ENCODE peak calls at places on chromosomes 12 and 14, in five cellular contexts. H is A549; K is CD8-positive, alpha-beta T cell; V is uterus; G is HCT116. R is an unnamed sample.
A peak's percentile ranks its signal among the peaks of the same experiment; 100 is the strongest.

GRCh38 chr14:105913861-105914260 is 387.5 kb downstream of the TMEM121 start:
- DNase-seq in G (no peak), V (no peak), H (no peak), K (no peak), R (no peak)

GRCh38 chr14:101181717-101182313 is 278.3 kb upstream of the RTL1 start:
- DNase-seq in K (no peak), H (no peak), V (no peak), G (no peak), R (no peak)

GRCh38 chr12:5768171-5768879 is 176.7 kb downstream of the ANO2 start:
- DNase-seq in K (no peak), V (no peak), G (no peak), H (no peak), R (no peak)

GRCh38 chr12:79933580-79934264 is 1.2 kb downstream of the PPP1R12A start:
- DNase-seq in K (peak; percentile 13), V (no peak), H (no peak), G (no peak), R (no peak)

GRCh38 chr12:75961878-75962277 is 69.7 kb downstream of the PHLDA1 start:
- DNase-seq in H (no peak), K (no peak), G (no peak), V (no peak), R (no peak)

GRCh38 chr12:46926536-46926935 is 100.7 kb upstream of the SLC38A4 start:
- DNase-seq in K (no peak), V (no peak), G (no peak), H (no peak), R (no peak)

GRCh38 chr12:63918788-63919300 is 74.3 kb downstream of the SRGAP1 start:
- DNase-seq in G (no peak), K (no peak), V (no peak), H (peak; percentile 71), R (no peak)

GRCh38 chr14:68283378-68284123 is 464.0 kb downstream of the RAD51B start:
- DNase-seq in G (no peak), K (peak; percentile 74), H (no peak), V (no peak), R (no peak)

GRCh38 chr12:22626429-22626828 is 1.5 kb downstream of the ETNK1 start:
- DNase-seq in V (no peak), H (no peak), K (no peak), G (no peak), R (no peak)

GRCh38 chr14:28083456-28083855 is 683.1 kb upstream of the FOXG1 start:
- DNase-seq in K (no peak), V (no peak), G (no peak), H (no peak), R (no peak)

GRCh38 chr14:95098984-95099599 is 58.2 kb downstream of the DICER1 start:
- DNase-seq in H (peak; percentile 39), K (peak; percentile 28), G (peak; percentile 40), V (peak; percentile 52), R (peak; percentile 52)

GRCh38 chr12:88035907-88036289 is 6.7 kb upstream of the C12orf50 start:
- DNase-seq in K (no peak), H (no peak), V (no peak), G (no peak), R (no peak)

GRCh38 chr14:105627701-105628100 is 101.3 kb downstream of the TMEM121 start:
- DNase-seq in K (no peak), G (no peak), H (no peak), V (no peak), R (no peak)

GRCh38 chr12:93156091-93156490 is 221.6 kb upstream of the NUDT4 start:
- DNase-seq in V (no peak), H (no peak), G (no peak), K (no peak), R (no peak)

GRCh38 chr12:65497645-65498044 is 219.2 kb downstream of the MSRB3 start:
- DNase-seq in H (no peak), K (no peak), V (no peak), G (no peak), R (no peak)

GRCh38 chr12:52903855-52904508 is 894 bp downstream of the KRT8 start:
- DNase-seq in G (no peak), H (peak; percentile 56), K (peak; percentile 27), V (peak; percentile 46), R (peak; percentile 80)

GRCh38 chr12:24975425-24975824 is 26.5 kb upstream of the BCAT1 start:
- DNase-seq in K (no peak), H (no peak), V (no peak), G (no peak), R (no peak)

GRCh38 chr12:29562167-29562776 is 64.8 kb upstream of the OVCH1 start:
- DNase-seq in V (peak; percentile 70), H (no peak), K (no peak), G (no peak), R (no peak)

GRCh38 chr14:22179190-22179589 is 409.8 kb downstream of the DAD1 start:
- DNase-seq in G (no peak), K (no peak), V (no peak), H (no peak), R (no peak)

GRCh38 chr14:61542848-61543790 is 152.2 kb upstream of the HIF1A start:
- DNase-seq in H (no peak), G (no peak), K (no peak), V (no peak), R (no peak)

GRCh38 chr14:96792003-96792402 is 5.2 kb upstream of the VRK1 start:
- DNase-seq in G (no peak), V (no peak), K (no peak), H (no peak), R (no peak)

GRCh38 chr14:23483216-23483854 is 13.8 kb downstream of the NGDN start:
- DNase-seq in K (no peak), V (no peak), G (no peak), H (peak; percentile 60), R (no peak)

GRCh38 chr14:79562158-79562557 is 649.1 kb downstream of the DIO2 start:
- DNase-seq in H (no peak), G (no peak), K (no peak), V (no peak), R (no peak)

GRCh38 chr14:53062856-53063255 is 90.3 kb downstream of the DDHD1 start:
- DNase-seq in K (no peak), H (no peak), V (no peak), G (no peak), R (no peak)

GRCh38 chr12:98533723-98534251 is 18.4 kb downstream of the TMPO start:
- DNase-seq in G (no peak), H (no peak), V (no peak), K (no peak), R (peak; percentile 64)

DNA sequence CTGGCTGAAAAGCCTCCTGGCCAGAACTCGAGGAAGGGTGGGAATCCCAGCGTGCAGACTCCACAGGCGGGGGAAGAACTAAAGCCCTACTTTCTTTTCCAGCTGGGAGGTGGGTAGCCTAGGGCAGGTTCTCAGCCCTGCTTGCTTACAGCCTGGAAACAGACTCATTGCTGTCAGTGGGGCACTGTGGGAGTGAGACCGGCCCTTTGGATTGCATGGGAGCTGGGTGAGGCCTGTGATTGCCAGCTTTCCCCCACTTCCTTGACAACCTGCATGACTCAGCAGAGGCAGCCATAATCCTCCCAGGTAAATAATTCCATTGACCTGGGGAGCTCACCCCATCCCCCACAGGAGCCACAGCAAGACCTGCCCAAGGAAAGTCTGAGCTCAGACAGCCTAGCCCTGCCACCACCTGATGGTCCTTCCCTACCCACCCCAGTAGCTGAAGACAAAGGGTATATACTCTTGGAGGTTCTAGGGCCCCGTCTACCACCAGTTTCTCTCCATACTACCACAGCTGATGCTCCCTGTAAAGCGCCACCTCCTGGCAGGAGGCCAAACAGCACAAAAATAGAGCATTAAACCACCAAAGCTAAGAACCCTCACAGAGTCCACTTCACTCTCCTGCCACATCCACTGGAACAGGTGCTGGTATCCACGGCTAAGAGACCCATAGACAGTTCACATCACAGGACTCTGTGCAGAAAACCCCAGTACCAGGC is 294.1 kb downstream of the SEC23A start:
- DNase-seq in V (no peak), H (no peak), K (no peak), G (peak; percentile 1), R (peak; percentile 35)
- TF ChIP-seq CTCF in V (no peak), H (no peak), K (no peak), G (no peak), R (no peak)

DNA sequence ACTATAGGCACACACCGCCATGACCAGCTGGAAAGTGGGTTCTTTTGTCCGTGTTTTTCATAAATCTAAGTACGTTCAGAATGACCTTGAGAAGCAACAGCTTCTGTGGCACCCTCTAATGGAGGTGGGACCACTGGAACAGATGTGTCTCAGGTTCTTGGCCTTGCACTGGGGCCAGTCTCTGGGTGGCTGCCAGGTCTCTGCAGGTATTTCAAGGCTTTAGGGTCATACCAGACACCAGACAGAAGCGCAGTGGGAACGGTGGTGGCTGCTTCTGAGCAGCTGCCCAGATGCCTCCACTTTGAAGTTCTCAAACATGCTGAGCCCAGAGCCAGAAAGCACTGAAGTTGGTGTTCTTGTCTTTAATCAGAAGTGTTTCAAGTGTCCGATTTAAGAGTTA is 75.0 kb upstream of the RBM19 start:
- DNase-seq in G (no peak), V (no peak), H (no peak), K (no peak), R (no peak)
- H3K4me1 ChIP-seq in G (no peaks in the 10 kb centered on the region), V (no peaks in the 10 kb centered on the region), H (no peaks in the 10 kb centered on the region), K (no peaks in the 10 kb centered on the region), R (no peaks in the 10 kb centered on the region)

GRCh38 chr12:108562348-108563134 is at the start of gene ISCU:
- DNase-seq in V (peak; percentile 96), G (peak; percentile 95), H (peak; percentile 93), K (peak; percentile 99), R (peak; percentile 96)
- H3K4me3 ChIP-seq in V (peak within 1 kb of the TSS; percentile 91), G (peak within 1 kb of the TSS; percentile 96), H (peak within 1 kb of the TSS; percentile 82), K (peak within 1 kb of the TSS; percentile 90), R (peak within 1 kb of the TSS; percentile 96)

GRCh38 chr14:63853831-63854293 is 1.1 kb downstream of the SYNE2 start:
- DNase-seq in H (peak; percentile 47), K (peak; percentile 63), G (no peak), V (peak; percentile 62), R (peak; percentile 59)

GRCh38 chr14:63854330-63854729 is 1.5 kb downstream of the SYNE2 start:
- DNase-seq in G (no peak), H (no peak), K (no peak), V (no peak), R (no peak)

GRCh38 chr14:63852271-63852816 is 460 bp upstream of the SYNE2 start:
- DNase-seq in K (no peak), G (no peak), V (no peak), H (no peak), R (no peak)

GRCh38 chr14:63855272-63855671 is 2.5 kb downstream of the SYNE2 start:
- DNase-seq in H (no peak), K (no peak), G (no peak), V (no peak), R (peak; percentile 19)

DNA sequence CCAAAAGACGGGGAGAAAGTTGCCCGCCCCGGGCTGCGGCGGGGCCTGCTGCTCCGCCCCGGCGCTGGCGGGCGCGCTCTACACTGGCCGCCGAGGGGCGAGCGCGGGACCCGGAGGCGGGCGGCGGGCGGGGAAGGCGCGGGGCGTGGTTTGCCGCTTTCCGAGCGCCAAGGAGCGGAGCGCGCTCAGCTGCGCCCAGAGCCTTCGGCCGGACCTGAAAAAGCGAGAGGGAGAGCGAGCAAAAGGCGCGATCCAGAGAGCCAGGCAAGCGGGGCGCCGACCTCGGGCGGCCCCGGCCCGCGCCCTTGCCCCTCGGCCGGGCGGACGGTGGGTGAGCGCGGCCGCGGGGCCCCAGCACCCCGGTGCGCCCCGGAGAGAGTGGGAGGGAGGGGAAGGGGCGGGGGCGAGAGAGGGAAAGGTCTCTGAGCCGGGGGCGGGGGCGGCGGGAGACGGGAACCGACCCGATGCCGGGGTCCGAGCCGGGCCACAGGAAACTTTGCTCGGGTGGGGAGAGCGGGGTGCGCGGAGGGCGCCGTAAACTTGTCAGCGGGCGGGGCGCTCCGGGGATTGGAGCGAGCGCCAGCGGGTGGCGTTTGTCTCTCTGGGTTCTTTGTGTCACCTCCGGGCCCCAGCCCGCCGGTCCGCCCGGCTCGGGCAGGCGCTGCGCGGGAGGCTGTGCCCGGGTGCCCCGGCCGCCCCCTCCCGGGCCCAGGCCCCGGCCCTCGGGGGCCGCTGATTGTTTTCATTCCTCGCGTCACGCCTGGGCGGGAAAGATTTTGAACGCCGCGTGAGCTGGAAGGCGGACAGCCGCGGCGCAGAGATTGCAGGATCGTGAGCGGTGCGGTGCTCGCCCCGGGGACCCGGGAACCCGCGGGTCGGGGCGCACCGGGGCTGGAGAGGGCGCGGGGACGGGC is at the start of gene SYNE2:
- DNase-seq in H (peak; percentile 82), G (no peak), V (peak; percentile 67), K (peak; percentile 83), R (peak; percentile 72)
- TF ChIP-seq CTCF in H (peak; percentile 12), G (no peak), V (peak; percentile 71), K (peak; percentile 19), R (no peak)

R was measured in Caco-2.